ENCODE peak calls at places on chromosomes 2 and 18, in eight cellular contexts. One of them, this sample, is unnamed.

GRCh38 chr2:55718165-55719008 is 24.7 kb upstream of the PNPT1 start:
- DNase-seq in testis: peak; percentile 79
- DNase-seq in transverse colon: peak; percentile 40
- DNase-seq in H9: peak; percentile 42
- DNase-seq in GM23338: peak; percentile 93
- DNase-seq in nephron progenitor cell: peak; percentile 69
- DNase-seq in gastrocnemius medialis: no peak
- DNase-seq in upper lobe of left lung: peak; percentile 37
- DNase-seq in this sample: no peak

GRCh38 chr2:197011033-197011432 is 84.5 kb upstream of the PGAP1 start:
- DNase-seq in nephron progenitor cell: no peak
- DNase-seq in testis: no peak
- DNase-seq in H9: no peak
- DNase-seq in GM23338: no peak
- DNase-seq in gastrocnemius medialis: no peak
- DNase-seq in upper lobe of left lung: no peak
- DNase-seq in transverse colon: no peak
- DNase-seq in this sample: no peak

GRCh38 chr2:66058675-66059074 is 376.2 kb upstream of the MEIS1 start:
- DNase-seq in transverse colon: no peak
- DNase-seq in GM23338: peak; percentile 30
- DNase-seq in nephron progenitor cell: no peak
- DNase-seq in gastrocnemius medialis: no peak
- DNase-seq in testis: no peak
- DNase-seq in H9: peak; percentile 33
- DNase-seq in upper lobe of left lung: no peak
- DNase-seq in this sample: no peak

GRCh38 chr2:174753038-174753633 is 11.1 kb downstream of the CHRNA1 start:
- DNase-seq in nephron progenitor cell: no peak
- DNase-seq in transverse colon: no peak
- DNase-seq in upper lobe of left lung: no peak
- DNase-seq in testis: no peak
- DNase-seq in H9: no peak
- DNase-seq in gastrocnemius medialis: no peak
- DNase-seq in GM23338: no peak
- DNase-seq in this sample: no peak

GRCh38 chr2:26562811-26563645 is 78.1 kb downstream of the CIB4 start:
- DNase-seq in gastrocnemius medialis: no peak
- DNase-seq in upper lobe of left lung: no peak
- DNase-seq in testis: peak; percentile 66
- DNase-seq in transverse colon: peak; percentile 36
- DNase-seq in H9: no peak
- DNase-seq in nephron progenitor cell: no peak
- DNase-seq in GM23338: peak; percentile 44
- DNase-seq in this sample: no peak

GRCh38 chr18:79607361-79607930 is 72.2 kb upstream of the CTDP1 start:
- DNase-seq in gastrocnemius medialis: no peak
- DNase-seq in testis: no peak
- DNase-seq in H9: no peak
- DNase-seq in transverse colon: no peak
- DNase-seq in upper lobe of left lung: no peak
- DNase-seq in GM23338: no peak
- DNase-seq in nephron progenitor cell: no peak
- DNase-seq in this sample: no peak

GRCh38 chr2:15506231-15506819 is 54.8 kb downstream of the NBAS start:
- DNase-seq in H9: no peak
- DNase-seq in upper lobe of left lung: no peak
- DNase-seq in gastrocnemius medialis: no peak
- DNase-seq in nephron progenitor cell: no peak
- DNase-seq in transverse colon: no peak
- DNase-seq in testis: no peak
- DNase-seq in GM23338: no peak
- DNase-seq in this sample: no peak

GRCh38 chr2:100214265-100214961 is 72.0 kb upstream of the AFF3 start:
- DNase-seq in transverse colon: peak; percentile 24
- DNase-seq in H9: no peak
- DNase-seq in gastrocnemius medialis: peak; percentile 21
- DNase-seq in upper lobe of left lung: no peak
- DNase-seq in GM23338: no peak
- DNase-seq in testis: peak; percentile 40
- DNase-seq in nephron progenitor cell: no peak
- DNase-seq in this sample: no peak

GRCh38 chr2:14401838-14402237 is 230.7 kb upstream of the LRATD1 start:
- DNase-seq in gastrocnemius medialis: no peak
- DNase-seq in GM23338: peak; percentile 86
- DNase-seq in testis: no peak
- DNase-seq in H9: peak; percentile 85
- DNase-seq in upper lobe of left lung: no peak
- DNase-seq in nephron progenitor cell: peak; percentile 41
- DNase-seq in transverse colon: no peak
- DNase-seq in this sample: no peak

GRCh38 chr2:175151791-175152190 is 16.2 kb downstream of the ATF2 start:
- DNase-seq in H9: no peak
- DNase-seq in testis: no peak
- DNase-seq in gastrocnemius medialis: no peak
- DNase-seq in nephron progenitor cell: no peak
- DNase-seq in transverse colon: no peak
- DNase-seq in upper lobe of left lung: no peak
- DNase-seq in GM23338: no peak
- DNase-seq in this sample: no peak

GRCh38 chr2:77938462-77938861 is 416.3 kb upstream of the LRRTM4 start:
- DNase-seq in GM23338: no peak
- DNase-seq in upper lobe of left lung: no peak
- DNase-seq in testis: no peak
- DNase-seq in nephron progenitor cell: no peak
- DNase-seq in transverse colon: no peak
- DNase-seq in H9: no peak
- DNase-seq in gastrocnemius medialis: no peak
- DNase-seq in this sample: no peak

GRCh38 chr18:34121157-34121807 is 103.4 kb downstream of the NOL4 start:
- DNase-seq in H9: no peak
- DNase-seq in testis: no peak
- DNase-seq in nephron progenitor cell: no peak
- DNase-seq in transverse colon: no peak
- DNase-seq in GM23338: no peak
- DNase-seq in upper lobe of left lung: no peak
- DNase-seq in gastrocnemius medialis: no peak
- DNase-seq in this sample: no peak

GRCh38 chr2:114006460-114006859 is 116.6 kb downstream of the ACTR3 start:
- DNase-seq in transverse colon: no peak
- DNase-seq in H9: no peak
- DNase-seq in gastrocnemius medialis: no peak
- DNase-seq in GM23338: no peak
- DNase-seq in testis: no peak
- DNase-seq in upper lobe of left lung: no peak
- DNase-seq in nephron progenitor cell: no peak
- DNase-seq in this sample: no peak

GRCh38 chr2:102033028-102033749 is 41.4 kb downstream of the IL1R2 start:
- DNase-seq in gastrocnemius medialis: peak; percentile 63
- DNase-seq in transverse colon: peak; percentile 51
- DNase-seq in GM23338: no peak
- DNase-seq in H9: no peak
- DNase-seq in upper lobe of left lung: peak; percentile 90
- DNase-seq in testis: peak; percentile 70
- DNase-seq in nephron progenitor cell: no peak
- DNase-seq in this sample: no peak

DNA sequence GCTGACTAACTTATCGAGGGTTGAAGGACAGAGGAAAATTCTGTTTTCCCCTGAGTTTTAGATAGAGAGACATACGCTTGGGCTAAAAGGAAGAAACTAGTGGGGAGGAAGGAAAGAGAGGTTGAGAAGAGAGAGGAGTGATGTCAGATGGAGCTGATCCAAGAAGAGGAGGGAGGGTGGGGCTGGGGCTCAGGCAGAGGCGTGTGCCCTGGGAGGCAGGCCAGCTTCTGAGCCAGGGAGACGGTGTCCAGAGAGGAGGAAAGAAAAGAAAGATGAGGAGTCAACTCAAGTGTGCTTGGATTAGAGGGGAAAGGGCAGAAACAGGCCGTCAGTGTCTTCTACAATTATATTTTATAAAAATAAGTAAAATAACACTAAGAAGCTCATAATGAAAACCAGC is 56.2 kb downstream of the EMILIN2 start:
- DNase-seq in testis: peak; percentile 75
- DNase-seq in upper lobe of left lung: no peak
- DNase-seq in gastrocnemius medialis: peak; percentile 39
- DNase-seq in transverse colon: peak; percentile 34
- DNase-seq in nephron progenitor cell: no peak
- DNase-seq in H9: no peak
- DNase-seq in GM23338: no peak
- DNase-seq in this sample: no peak
- TF ChIP-seq CTCF in testis: no peak
- TF ChIP-seq CTCF in upper lobe of left lung: no peak
- TF ChIP-seq CTCF in gastrocnemius medialis: no peak
- TF ChIP-seq CTCF in transverse colon: no peak
- TF ChIP-seq CTCF in nephron progenitor cell: no peak
- TF ChIP-seq CTCF in H9: no peak
- TF ChIP-seq CTCF in GM23338: no peak
- TF ChIP-seq CTCF in this sample: no peak

DNA sequence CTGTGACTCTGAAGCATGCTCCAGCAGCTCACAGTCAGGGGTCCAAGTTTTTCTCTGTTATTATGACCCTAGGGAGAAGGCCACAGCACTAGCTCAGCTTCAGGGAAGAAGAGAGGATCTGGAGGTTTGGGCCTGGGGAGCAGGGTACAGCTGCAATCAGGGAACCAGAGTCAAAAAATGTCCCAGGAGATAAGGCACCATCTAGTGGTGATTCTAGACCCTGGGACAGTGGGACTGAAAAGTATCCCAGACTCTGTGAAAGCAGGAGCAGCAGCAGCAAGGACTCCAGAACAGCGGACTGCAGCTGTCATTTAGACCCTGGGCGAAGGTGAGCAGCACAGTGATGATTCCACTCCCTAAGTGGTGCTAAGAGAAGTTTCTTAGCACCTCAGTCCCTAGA is 278.4 kb upstream of the DDX18 start:
- DNase-seq in testis: no peak
- DNase-seq in H9: peak; percentile 52
- DNase-seq in upper lobe of left lung: no peak
- DNase-seq in GM23338: peak; percentile 70
- DNase-seq in nephron progenitor cell: peak; percentile 12
- DNase-seq in transverse colon: no peak
- DNase-seq in gastrocnemius medialis: no peak
- DNase-seq in this sample: no peak
- TF ChIP-seq CTCF in testis: no peak
- TF ChIP-seq CTCF in H9: peak; percentile 71
- TF ChIP-seq CTCF in upper lobe of left lung: no peak
- TF ChIP-seq CTCF in GM23338: peak; percentile 65
- TF ChIP-seq CTCF in nephron progenitor cell: peak; percentile 46
- TF ChIP-seq CTCF in transverse colon: no peak
- TF ChIP-seq CTCF in gastrocnemius medialis: no peak
- TF ChIP-seq CTCF in this sample: peak; percentile 66

GRCh38 chr2:45710468-45710867 is 59.0 kb downstream of the PRKCE start:
- DNase-seq in testis: no peak
- DNase-seq in GM23338: no peak
- DNase-seq in nephron progenitor cell: no peak
- DNase-seq in H9: no peak
- DNase-seq in upper lobe of left lung: no peak
- DNase-seq in gastrocnemius medialis: no peak
- DNase-seq in transverse colon: no peak
- DNase-seq in this sample: no peak

GRCh38 chr2:45713591-45713990 is 62.1 kb downstream of the PRKCE start:
- DNase-seq in GM23338: no peak
- DNase-seq in nephron progenitor cell: no peak
- DNase-seq in upper lobe of left lung: no peak
- DNase-seq in gastrocnemius medialis: no peak
- DNase-seq in H9: no peak
- DNase-seq in transverse colon: no peak
- DNase-seq in testis: no peak
- DNase-seq in this sample: no peak

GRCh38 chr2:45711224-45711623 is 59.7 kb downstream of the PRKCE start:
- DNase-seq in nephron progenitor cell: no peak
- DNase-seq in transverse colon: no peak
- DNase-seq in H9: no peak
- DNase-seq in upper lobe of left lung: no peak
- DNase-seq in testis: no peak
- DNase-seq in GM23338: no peak
- DNase-seq in gastrocnemius medialis: no peak
- DNase-seq in this sample: no peak

GRCh38 chr2:45713126-45713525 is 61.7 kb downstream of the PRKCE start:
- DNase-seq in testis: no peak
- DNase-seq in nephron progenitor cell: no peak
- DNase-seq in transverse colon: no peak
- DNase-seq in H9: no peak
- DNase-seq in upper lobe of left lung: no peak
- DNase-seq in GM23338: no peak
- DNase-seq in gastrocnemius medialis: no peak
- DNase-seq in this sample: no peak

DNA sequence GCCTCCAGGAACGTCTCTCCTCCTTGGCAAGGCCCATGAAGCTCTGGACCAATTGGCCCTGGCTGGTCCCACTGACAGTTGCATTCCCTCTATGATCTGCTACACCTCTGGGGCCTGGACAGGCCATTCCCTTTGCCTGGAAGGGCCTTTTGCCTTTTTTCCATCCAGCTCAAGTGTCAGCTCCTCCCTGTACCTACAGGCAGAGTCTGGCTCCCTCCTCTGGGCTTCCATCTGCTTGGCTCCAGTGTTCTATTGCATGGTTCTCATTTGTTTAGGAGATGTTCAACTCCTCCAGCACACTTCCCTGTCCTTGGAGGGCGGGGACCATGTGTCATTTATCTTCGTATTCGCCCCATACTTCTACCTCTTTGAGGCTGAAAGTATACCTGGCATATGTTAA is 61.1 kb downstream of the PRKCE start:
- DNase-seq in GM23338: no peak
- DNase-seq in nephron progenitor cell: no peak
- DNase-seq in transverse colon: peak; percentile 26
- DNase-seq in upper lobe of left lung: no peak
- DNase-seq in H9: no peak
- DNase-seq in testis: no peak
- DNase-seq in gastrocnemius medialis: peak; percentile 32
- DNase-seq in this sample: no peak
- TF ChIP-seq CTCF in GM23338: no peak
- TF ChIP-seq CTCF in nephron progenitor cell: no peak
- TF ChIP-seq CTCF in transverse colon: no peak
- TF ChIP-seq CTCF in upper lobe of left lung: no peak
- TF ChIP-seq CTCF in H9: no peak
- TF ChIP-seq CTCF in testis: no peak
- TF ChIP-seq CTCF in gastrocnemius medialis: no peak
- TF ChIP-seq CTCF in this sample: no peak

DNA sequence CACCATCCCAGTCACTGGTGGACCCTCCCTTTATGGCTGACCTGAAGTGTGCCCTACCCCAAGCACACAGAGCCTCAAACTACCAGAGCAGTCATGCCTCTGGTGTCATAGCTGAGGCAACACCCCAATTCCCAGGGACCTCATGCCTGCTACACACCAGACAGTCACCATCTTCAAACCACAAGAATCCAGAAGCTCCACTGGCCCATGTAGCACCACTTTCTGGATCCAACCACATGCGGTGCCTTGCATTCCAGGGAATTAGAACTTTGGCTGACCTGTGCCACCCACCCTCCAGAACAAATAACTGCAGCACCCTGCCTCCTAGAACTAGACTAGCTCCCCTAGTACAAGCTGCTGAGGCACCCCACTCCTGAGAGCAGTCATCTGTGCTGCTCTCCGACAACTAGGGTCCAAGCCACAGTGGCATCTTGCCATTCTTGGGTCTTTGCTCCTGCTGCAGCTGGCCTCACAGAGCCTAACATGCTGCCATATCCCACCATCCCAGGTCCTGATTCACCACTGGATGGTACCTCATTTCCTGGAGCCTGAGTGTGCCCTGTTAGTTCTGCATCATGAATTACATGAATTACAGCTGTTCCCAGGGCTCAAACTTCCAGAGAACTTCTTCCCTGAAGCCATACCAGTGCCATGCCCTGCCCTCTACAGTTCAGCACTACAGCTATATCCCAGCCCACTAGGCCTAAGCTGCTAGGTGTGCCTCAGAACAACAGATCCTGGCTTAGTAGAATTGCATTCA is 243.8 kb upstream of the CHST9 start:
- DNase-seq in nephron progenitor cell: no peak
- DNase-seq in gastrocnemius medialis: no peak
- DNase-seq in transverse colon: no peak
- DNase-seq in H9: no peak
- DNase-seq in upper lobe of left lung: no peak
- DNase-seq in testis: no peak
- DNase-seq in GM23338: no peak
- DNase-seq in this sample: no peak
- TF ChIP-seq CTCF in nephron progenitor cell: no peak
- TF ChIP-seq CTCF in gastrocnemius medialis: no peak
- TF ChIP-seq CTCF in transverse colon: no peak
- TF ChIP-seq CTCF in H9: no peak
- TF ChIP-seq CTCF in upper lobe of left lung: no peak
- TF ChIP-seq CTCF in testis: no peak
- TF ChIP-seq CTCF in GM23338: no peak
- TF ChIP-seq CTCF in this sample: no peak

This sample was measured in type B pancreatic cell.